ENCODE peak calls at places on chromosomes 6 and 20, in seven cellular contexts. One of them, this sample, is unnamed.

GRCh38 chr6:88983532-88983931 is 20.1 kb upstream of the RNGTT start:
- DNase-seq in sigmoid colon: no peak
- DNase-seq in stomach: no peak
- DNase-seq in K562: peak
- DNase-seq in GM12878: no peak
- DNase-seq in suprapubic skin: no peak
- DNase-seq in SK-N-SH: peak
- DNase-seq in this sample: peak

GRCh38 chr6:5606546-5606945 is 345.2 kb downstream of the FARS2 start:
- DNase-seq in SK-N-SH: no peak
- DNase-seq in sigmoid colon: no peak
- DNase-seq in K562: no peak
- DNase-seq in stomach: no peak
- DNase-seq in suprapubic skin: no peak
- DNase-seq in GM12878: no peak
- DNase-seq in this sample: no peak

GRCh38 chr6:135231469-135231844 is 50.3 kb downstream of the MYB start:
- DNase-seq in GM12878: peak
- DNase-seq in stomach: no peak
- DNase-seq in sigmoid colon: no peak
- DNase-seq in suprapubic skin: no peak
- DNase-seq in K562: no peak
- DNase-seq in SK-N-SH: no peak
- DNase-seq in this sample: no peak

GRCh38 chr20:19583532-19584175 is 174.4 kb upstream of the RIN2 start:
- DNase-seq in SK-N-SH: peak
- DNase-seq in stomach: peak
- DNase-seq in GM12878: no peak
- DNase-seq in sigmoid colon: peak
- DNase-seq in suprapubic skin: peak
- DNase-seq in K562: peak
- DNase-seq in this sample: peak

GRCh38 chr20:32470025-32470861 is 112.1 kb downstream of the ASXL1 start:
- DNase-seq in SK-N-SH: peak
- DNase-seq in suprapubic skin: no peak
- DNase-seq in K562: peak
- DNase-seq in GM12878: no peak
- DNase-seq in sigmoid colon: no peak
- DNase-seq in stomach: no peak
- DNase-seq in this sample: peak

GRCh38 chr6:106051241-106051640 is 34.9 kb upstream of the PRDM1 start:
- DNase-seq in SK-N-SH: no peak
- DNase-seq in sigmoid colon: no peak
- DNase-seq in GM12878: no peak
- DNase-seq in stomach: no peak
- DNase-seq in suprapubic skin: no peak
- DNase-seq in K562: no peak
- DNase-seq in this sample: no peak

GRCh38 chr20:62892348-62893304 is 31.0 kb upstream of the TCFL5 start:
- DNase-seq in SK-N-SH: no peak
- DNase-seq in stomach: no peak
- DNase-seq in sigmoid colon: no peak
- DNase-seq in suprapubic skin: no peak
- DNase-seq in K562: no peak
- DNase-seq in GM12878: no peak
- DNase-seq in this sample: no peak

GRCh38 chr20:22450540-22450939 is 133.8 kb downstream of the FOXA2 start:
- DNase-seq in GM12878: no peak
- DNase-seq in suprapubic skin: no peak
- DNase-seq in sigmoid colon: no peak
- DNase-seq in stomach: no peak
- DNase-seq in K562: no peak
- DNase-seq in SK-N-SH: no peak
- DNase-seq in this sample: no peak

GRCh38 chr6:89154131-89154530 is 8.3 kb downstream of the PM20D2 start:
- DNase-seq in suprapubic skin: no peak
- DNase-seq in K562: no peak
- DNase-seq in GM12878: no peak
- DNase-seq in stomach: no peak
- DNase-seq in SK-N-SH: no peak
- DNase-seq in sigmoid colon: no peak
- DNase-seq in this sample: no peak

GRCh38 chr6:131651782-131652181 is 14.7 kb downstream of the ENPP3 start:
- DNase-seq in sigmoid colon: no peak
- DNase-seq in GM12878: no peak
- DNase-seq in K562: no peak
- DNase-seq in suprapubic skin: no peak
- DNase-seq in stomach: peak
- DNase-seq in SK-N-SH: no peak
- DNase-seq in this sample: no peak

GRCh38 chr20:33576432-33576883 is 85.7 kb upstream of the C20orf144 start:
- DNase-seq in GM12878: no peak
- DNase-seq in sigmoid colon: no peak
- DNase-seq in suprapubic skin: no peak
- DNase-seq in SK-N-SH: peak
- DNase-seq in stomach: peak
- DNase-seq in K562: no peak
- DNase-seq in this sample: no peak
- TF ChIP-seq CTCF in GM12878: peak
- TF ChIP-seq CTCF in sigmoid colon: no peak
- TF ChIP-seq CTCF in suprapubic skin: no peak
- TF ChIP-seq CTCF in SK-N-SH: no peak
- TF ChIP-seq CTCF in stomach: no peak
- TF ChIP-seq CTCF in K562: no peak
- TF ChIP-seq CTCF in this sample: no peak

GRCh38 chr20:50320910-50321796 is 130.5 kb downstream of the CEBPB start:
- DNase-seq in SK-N-SH: peak
- DNase-seq in sigmoid colon: peak
- DNase-seq in suprapubic skin: peak
- DNase-seq in GM12878: no peak
- DNase-seq in K562: peak
- DNase-seq in stomach: peak
- DNase-seq in this sample: peak
- TF ChIP-seq EP300 in SK-N-SH: no peak
- TF ChIP-seq EP300 in sigmoid colon: no peak
- TF ChIP-seq EP300 in suprapubic skin: no peak
- TF ChIP-seq EP300 in GM12878: no peak
- TF ChIP-seq EP300 in K562: no peak
- TF ChIP-seq EP300 in stomach: no peak
- TF ChIP-seq EP300 in this sample: no peak

GRCh38 chr6:31946370-31946885 is 533 bp downstream of the CFB start:
- DNase-seq in suprapubic skin: no peak
- DNase-seq in GM12878: no peak
- DNase-seq in sigmoid colon: no peak
- DNase-seq in stomach: no peak
- DNase-seq in SK-N-SH: no peak
- DNase-seq in K562: no peak
- DNase-seq in this sample: no peak

GRCh38 chr6:31947070-31947675 is 1.3 kb downstream of the CFB start:
- DNase-seq in stomach: no peak
- DNase-seq in K562: no peak
- DNase-seq in SK-N-SH: no peak
- DNase-seq in GM12878: no peak
- DNase-seq in sigmoid colon: no peak
- DNase-seq in suprapubic skin: no peak
- DNase-seq in this sample: no peak

GRCh38 chr6:31945154-31945506 is 765 bp upstream of the CFB start:
- DNase-seq in K562: no peak
- DNase-seq in GM12878: no peak
- DNase-seq in SK-N-SH: no peak
- DNase-seq in stomach: no peak
- DNase-seq in suprapubic skin: no peak
- DNase-seq in sigmoid colon: no peak
- DNase-seq in this sample: no peak

GRCh38 chr6:31943742-31944141 is 2.2 kb upstream of the CFB start:
- DNase-seq in sigmoid colon: no peak
- DNase-seq in suprapubic skin: no peak
- DNase-seq in K562: no peak
- DNase-seq in GM12878: no peak
- DNase-seq in SK-N-SH: no peak
- DNase-seq in stomach: no peak
- DNase-seq in this sample: no peak

GRCh38 chr6:31945507-31946369 is at the start of gene CFB:
- DNase-seq in suprapubic skin: peak
- DNase-seq in sigmoid colon: peak
- DNase-seq in SK-N-SH: no peak
- DNase-seq in stomach: peak
- DNase-seq in GM12878: no peak
- DNase-seq in K562: no peak
- DNase-seq in this sample: peak
- TF ChIP-seq POLR2AphosphoS5 in suprapubic skin: peak
- TF ChIP-seq POLR2AphosphoS5 in sigmoid colon: no peak
- TF ChIP-seq POLR2AphosphoS5 in SK-N-SH: no peak
- TF ChIP-seq POLR2AphosphoS5 in stomach: peak
- TF ChIP-seq POLR2AphosphoS5 in GM12878: no peak
- TF ChIP-seq POLR2AphosphoS5 in K562: no peak
- TF ChIP-seq POLR2AphosphoS5 in this sample: peak

DNA sequence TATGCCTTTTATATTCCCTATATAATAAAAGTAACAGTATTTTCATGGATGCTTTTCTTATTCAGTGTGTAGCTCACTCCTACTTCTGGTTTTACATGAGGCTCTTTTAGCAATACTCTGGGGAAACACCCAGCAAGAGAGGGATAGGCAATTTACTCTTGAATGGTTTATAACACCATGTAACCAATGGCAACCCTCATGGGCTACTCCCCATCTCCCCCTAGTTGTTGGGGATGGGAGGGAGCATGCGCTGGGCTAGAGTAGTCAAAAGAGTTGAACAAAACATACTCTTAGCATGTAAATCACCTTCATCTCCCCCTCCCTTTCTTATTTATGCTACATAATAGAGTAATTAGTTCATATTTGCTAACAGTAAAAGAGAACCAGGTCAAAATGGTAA is 140.1 kb upstream of the LRFN2 start:
- DNase-seq in stomach: no peak
- DNase-seq in SK-N-SH: peak
- DNase-seq in K562: peak
- DNase-seq in GM12878: no peak
- DNase-seq in suprapubic skin: no peak
- DNase-seq in sigmoid colon: no peak
- DNase-seq in this sample: no peak
- TF ChIP-seq CTCF in stomach: no peak
- TF ChIP-seq CTCF in SK-N-SH: no peak
- TF ChIP-seq CTCF in K562: no peak
- TF ChIP-seq CTCF in GM12878: no peak
- TF ChIP-seq CTCF in suprapubic skin: no peak
- TF ChIP-seq CTCF in sigmoid colon: no peak
- TF ChIP-seq CTCF in this sample: no peak

DNA sequence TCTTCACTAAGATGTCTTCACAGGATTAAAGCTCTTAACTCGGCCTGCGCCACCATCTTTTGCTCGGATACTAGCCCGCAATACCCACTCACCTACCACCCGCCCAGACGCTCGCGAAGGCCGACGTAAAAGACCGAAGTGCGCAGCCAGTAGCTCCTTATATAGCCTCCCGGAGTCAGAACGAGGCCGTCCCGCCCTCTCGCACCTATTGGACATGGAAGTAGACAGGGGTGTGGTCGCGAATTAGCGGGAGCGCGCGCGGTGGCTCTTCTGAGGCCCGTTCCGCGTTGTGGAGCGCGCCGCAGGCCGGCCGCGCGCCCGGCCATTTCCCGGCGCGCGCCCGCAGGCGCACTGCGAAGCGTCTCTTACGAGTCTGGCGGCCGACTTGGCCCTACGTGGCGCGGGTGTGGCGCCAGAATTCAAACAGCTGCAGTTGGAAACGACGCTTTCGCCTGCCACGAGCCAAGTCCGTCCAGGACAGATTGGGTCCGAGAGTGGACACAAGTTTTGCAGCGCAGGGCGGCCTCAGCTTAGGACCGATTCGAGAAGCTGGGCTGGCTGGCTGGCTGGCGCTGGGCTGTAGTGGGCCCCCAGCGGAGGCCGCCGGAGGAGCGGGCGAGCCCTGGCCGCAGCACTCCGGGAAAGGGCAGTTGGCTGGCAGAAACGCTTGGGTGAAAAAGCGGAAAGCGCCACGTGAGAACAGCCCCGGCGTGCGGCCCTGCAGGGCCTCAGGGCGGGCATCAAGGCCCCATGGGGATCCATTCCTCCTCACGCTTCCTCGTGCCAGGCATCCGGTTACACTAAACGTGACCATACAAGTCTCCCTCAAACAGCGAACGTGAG is 36.1 kb upstream of the SYNCRIP start:
- DNase-seq in sigmoid colon: peak
- DNase-seq in SK-N-SH: peak
- DNase-seq in GM12878: peak
- DNase-seq in suprapubic skin: peak
- DNase-seq in stomach: peak
- DNase-seq in K562: peak
- DNase-seq in this sample: peak
- TF ChIP-seq EP300 in sigmoid colon: no peak
- TF ChIP-seq EP300 in SK-N-SH: no peak
- TF ChIP-seq EP300 in GM12878: no peak
- TF ChIP-seq EP300 in suprapubic skin: no peak
- TF ChIP-seq EP300 in stomach: no peak
- TF ChIP-seq EP300 in K562: no peak
- TF ChIP-seq EP300 in this sample: no peak

GRCh38 chr6:34585512-34586045 is 29.4 kb upstream of the SPDEF start:
- DNase-seq in sigmoid colon: peak
- DNase-seq in stomach: no peak
- DNase-seq in GM12878: no peak
- DNase-seq in K562: no peak
- DNase-seq in SK-N-SH: no peak
- DNase-seq in suprapubic skin: no peak
- DNase-seq in this sample: no peak
- TF ChIP-seq POLR2AphosphoS5 in sigmoid colon: no peak
- TF ChIP-seq POLR2AphosphoS5 in stomach: peak
- TF ChIP-seq POLR2AphosphoS5 in GM12878: no peak
- TF ChIP-seq POLR2AphosphoS5 in K562: no peak
- TF ChIP-seq POLR2AphosphoS5 in SK-N-SH: no peak
- TF ChIP-seq POLR2AphosphoS5 in suprapubic skin: no peak
- TF ChIP-seq POLR2AphosphoS5 in this sample: no peak

DNA sequence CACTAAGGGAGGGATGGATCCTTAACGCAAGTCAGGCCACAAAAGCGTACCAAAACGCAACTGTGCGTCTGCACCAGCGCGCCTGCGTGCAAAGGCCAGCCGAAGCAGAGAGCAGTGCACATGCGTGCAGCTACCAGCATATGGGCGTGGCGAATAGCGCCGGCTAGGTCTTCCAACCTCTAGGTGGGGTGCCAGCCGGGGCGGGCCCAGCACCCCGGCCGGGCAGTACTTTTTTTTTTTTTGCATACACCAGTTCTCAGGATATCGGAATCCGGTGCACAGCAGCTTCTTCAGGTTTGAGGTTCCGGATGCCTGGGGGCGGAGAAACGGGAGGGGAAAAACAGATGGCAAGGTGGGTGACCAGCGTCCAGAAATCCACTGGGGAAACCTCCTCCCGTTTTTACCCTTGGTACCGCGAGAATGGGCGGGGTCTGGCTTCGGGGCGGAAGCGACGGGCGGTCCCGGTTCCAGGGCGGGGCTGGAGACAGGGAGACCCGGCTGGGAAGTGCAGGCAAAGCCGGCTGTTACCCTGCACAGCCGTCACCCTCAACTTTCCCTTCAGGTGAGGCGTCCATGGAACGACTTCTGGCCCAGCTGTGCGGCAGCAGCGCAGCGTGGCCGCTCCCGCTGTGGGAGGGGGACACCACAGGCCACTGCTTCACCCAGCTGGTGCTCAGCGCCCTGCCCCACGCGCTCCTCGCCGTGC is at the start of gene ABCC10:
- DNase-seq in K562: peak
- DNase-seq in stomach: peak
- DNase-seq in SK-N-SH: peak
- DNase-seq in GM12878: peak
- DNase-seq in sigmoid colon: peak
- DNase-seq in suprapubic skin: peak
- DNase-seq in this sample: peak
- TF ChIP-seq CTCF in K562: peak
- TF ChIP-seq CTCF in stomach: peak
- TF ChIP-seq CTCF in SK-N-SH: peak
- TF ChIP-seq CTCF in GM12878: peak
- TF ChIP-seq CTCF in sigmoid colon: no peak
- TF ChIP-seq CTCF in suprapubic skin: peak
- TF ChIP-seq CTCF in this sample: peak

This sample was measured in transverse colon.